ENCODE peak calls at places on chromosomes 11 and 22, in ten cellular contexts. O, H, T, S, C, D, G, Z, A and L are unnamed samples.

GRCh38 chr11:120032766-120033390 is 105.0 kb downstream of the TRIM29 start:
- DNase-seq in S (no peak), D (no peak), C (no peak), Z (no peak), T (no peak), H (no peak), O (no peak), G (no peak), A (no peak), L (no peak)

GRCh38 chr11:47233989-47234668 is 14.5 kb downstream of the ACP2 start:
- DNase-seq in T (no peak), A (no peak), O (no peak), S (no peak), H (peak), D (no peak), Z (no peak), C (peak), G (peak), L (peak)

GRCh38 chr11:3154001-3154599 is 11.0 kb downstream of the OSBPL5 start:
- DNase-seq in C (no peak), S (no peak), H (no peak), A (no peak), G (peak), O (no peak), Z (no peak), T (no peak), D (no peak), L (no peak)

GRCh38 chr11:85663080-85663729 is 1.7 kb downstream of the CREBZF start:
- DNase-seq in Z (no peak), S (no peak), A (no peak), T (no peak), D (no peak), G (no peak), O (no peak), H (no peak), C (no peak), L (no peak)

GRCh38 chr11:45333506-45333971 is 47.4 kb upstream of the SYT13 start:
- DNase-seq in H (peak), S (peak), C (peak), G (peak), D (no peak), Z (peak), T (peak), A (no peak), O (no peak), L (peak)

GRCh38 chr22:48493733-48494132 is 1333.9 kb downstream of the BRD1 start:
- DNase-seq in C (no peak), H (no peak), A (no peak), S (peak), D (no peak), Z (no peak), T (peak), G (no peak), O (no peak), L (no peak)

GRCh38 chr11:71139516-71140205 is 112.7 kb downstream of the SHANK2 start:
- DNase-seq in O (no peak), D (no peak), G (no peak), C (peak), S (peak), A (no peak), T (no peak), Z (peak), H (no peak), L (no peak)

GRCh38 chr11:128420277-128420676 is 167.1 kb downstream of the ETS1 start:
- DNase-seq in D (no peak), S (no peak), T (no peak), C (no peak), O (no peak), H (no peak), G (no peak), Z (no peak), A (no peak), L (no peak)

GRCh38 chr22:33579448-33580093 is 340.7 kb downstream of the LARGE1 start:
- DNase-seq in A (peak), D (no peak), Z (peak), S (peak), H (peak), C (peak), T (peak), O (peak), G (peak), L (peak)

GRCh38 chr11:127226959-127227358 is 226.4 kb upstream of the KIRREL3 start:
- DNase-seq in A (no peak), G (no peak), O (no peak), T (no peak), D (no peak), S (no peak), Z (no peak), C (no peak), H (no peak), L (no peak)

GRCh38 chr22:50731811-50732624 is 6.0 kb upstream of the ACR start:
- DNase-seq in C (peak), Z (peak), A (no peak), H (peak), D (no peak), S (no peak), O (peak), G (peak), T (peak), L (peak)

GRCh38 chr22:41249442-41249841 is 8.7 kb upstream of the CHADL start:
- DNase-seq in Z (no peak), S (no peak), O (no peak), C (no peak), D (no peak), H (no peak), G (no peak), T (no peak), A (no peak), L (no peak)

GRCh38 chr11:94926698-94927237 is 46.6 kb downstream of the CWC15 start:
- DNase-seq in C (no peak), S (peak), O (peak), A (no peak), G (no peak), Z (peak), H (peak), T (peak), D (no peak), L (peak)

GRCh38 chr11:64762916-64763803 is 3.4 kb upstream of the PYGM start:
- DNase-seq in T (no peak), G (no peak), C (no peak), Z (peak), S (peak), O (no peak), H (no peak), D (no peak), A (no peak), L (no peak)

GRCh38 chr11:123773959-123774358 is 19.6 kb upstream of the OR6X1 start:
- DNase-seq in G (no peak), T (no peak), A (no peak), D (no peak), C (no peak), Z (no peak), O (no peak), S (no peak), H (no peak), L (no peak)

GRCh38 chr11:128294685-128295079 is 292.7 kb downstream of the ETS1 start:
- DNase-seq in G (no peak), O (no peak), Z (no peak), S (no peak), T (no peak), H (no peak), D (no peak), C (no peak), A (no peak), L (no peak)

GRCh38 chr11:10413268-10413667 is 41.8 kb upstream of the AMPD3 start:
- DNase-seq in S (no peak), G (peak), T (no peak), C (peak), O (no peak), D (no peak), Z (no peak), H (peak), A (no peak), L (peak)

GRCh38 chr11:86735462-86736302 is 63.3 kb upstream of the ME3 start:
- DNase-seq in A (no peak), G (no peak), H (peak), C (no peak), Z (no peak), O (no peak), S (no peak), T (no peak), D (no peak), L (no peak)

GRCh38 chr11:64545605-64546004 is 45.4 kb upstream of the SLC22A12 start:
- DNase-seq in G (no peak), A (no peak), O (no peak), D (no peak), Z (no peak), C (no peak), H (peak), T (no peak), S (no peak), L (no peak)

GRCh38 chr22:16962501-16962900 is 45.5 kb downstream of the GAB4 start:
- DNase-seq in D (no peak), G (no peak), C (no peak), T (no peak), S (no peak), A (no peak), H (no peak), O (no peak), Z (no peak), L (no peak)

GRCh38 chr11:14764899-14765527 is 121.4 kb downstream of the PDE3B start:
- DNase-seq in G (peak), O (no peak), D (peak), S (no peak), A (no peak), H (no peak), Z (no peak), C (no peak), T (no peak), L (no peak)

GRCh38 chr22:33656808-33657628 is 263.3 kb downstream of the LARGE1 start:
- DNase-seq in G (no peak), C (no peak), T (no peak), S (no peak), H (no peak), D (no peak), O (no peak), A (no peak), Z (no peak), L (no peak)

GRCh38 chr22:43114958-43115357 is 4.4 kb downstream of the BIK start:
- DNase-seq in H (no peak), S (no peak), A (no peak), D (no peak), O (no peak), Z (peak), G (no peak), C (peak), T (no peak), L (peak)

GRCh38 chr11:21285104-21285503 is 615.7 kb downstream of the NELL1 start:
- DNase-seq in C (no peak), T (no peak), Z (no peak), O (no peak), D (no peak), S (no peak), G (no peak), H (no peak), A (no peak), L (no peak)

GRCh38 chr11:2091786-2092463 is 47.3 kb downstream of the IGF2 start:
- DNase-seq in S (peak), T (no peak), C (no peak), G (no peak), O (no peak), A (no peak), Z (peak), H (no peak), D (no peak), L (no peak)

GRCh38 chr22:22207845-22208564 is 36.6 kb upstream of the VPREB1 start:
- DNase-seq in O (peak), S (no peak), Z (peak), H (peak), C (peak), G (peak), A (peak), D (peak), T (no peak), L (peak)

GRCh38 chr11:102323542-102324261 is 6.4 kb downstream of the BIRC3 start:
- DNase-seq in D (no peak), G (no peak), C (no peak), T (no peak), H (no peak), S (no peak), Z (no peak), O (no peak), A (no peak), L (no peak)

GRCh38 chr11:119376197-119376847 is 5.2 kb downstream of the USP2 start:
- DNase-seq in O (no peak), D (no peak), H (no peak), C (peak), Z (peak), A (no peak), G (no peak), S (peak), T (peak), L (no peak)

GRCh38 chr22:35839811-35840739 is 122.4 kb downstream of the APOL5 start:
- DNase-seq in S (peak), G (peak), C (no peak), D (no peak), T (peak), Z (peak), A (peak), H (peak), O (peak), L (peak)

GRCh38 chr11:84930863-84931262 is 696.3 kb downstream of the DLG2 start:
- DNase-seq in C (no peak), Z (no peak), T (no peak), H (no peak), S (no peak), O (no peak), D (no peak), A (no peak), G (no peak), L (no peak)

GRCh38 chr11:74014880-74015279 is 6.0 kb upstream of the UCP3 start:
- DNase-seq in T (no peak), C (no peak), H (no peak), Z (no peak), O (no peak), S (no peak), D (no peak), G (no peak), A (no peak), L (no peak)

DNA sequence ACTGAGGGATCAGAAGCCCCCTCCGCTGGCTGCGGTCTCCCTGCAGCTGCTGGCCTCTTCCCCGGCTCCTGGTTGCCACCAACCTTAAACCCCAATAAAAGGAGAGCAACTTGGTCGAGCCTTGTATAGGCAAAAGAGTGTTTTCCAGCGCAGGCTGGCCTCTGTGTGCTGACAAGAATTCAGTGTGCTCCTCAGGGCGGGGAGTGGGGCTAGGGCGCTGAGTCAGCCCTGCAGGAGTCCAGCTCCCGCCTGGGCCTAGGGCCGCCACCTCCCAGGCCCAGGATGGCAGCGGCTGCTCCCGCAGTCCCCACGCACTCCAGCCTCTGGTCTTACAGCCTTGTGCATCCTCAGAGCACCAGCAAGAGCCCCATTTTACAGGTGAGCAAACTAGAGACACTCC is at the start of gene SHISAL1:
- DNase-seq in O (no peak), A (no peak), Z (no peak), D (no peak), H (no peak), C (no peak), G (no peak), T (no peak), S (no peak), L (no peak)
- H3K4me3 ChIP-seq in O (no peak), A (no peak), Z (no peak), D (no peak), H (no peak), C (no peak), G (no peak), T (peak), S (peak), L (no peak)

GRCh38 chr11:116879789-116880402 is 42.5 kb upstream of the APOA1 start:
- DNase-seq in S (no peak), G (peak), T (no peak), D (peak), A (no peak), C (peak), O (no peak), H (peak), Z (no peak), L (no peak)
- TF ChIP-seq EP300 in S (no peak), G (no peak), T (no peak), D (no peak), A (no peak), C (no peak), O (peak), H (no peak), Z (no peak), L (no peak)

DNA sequence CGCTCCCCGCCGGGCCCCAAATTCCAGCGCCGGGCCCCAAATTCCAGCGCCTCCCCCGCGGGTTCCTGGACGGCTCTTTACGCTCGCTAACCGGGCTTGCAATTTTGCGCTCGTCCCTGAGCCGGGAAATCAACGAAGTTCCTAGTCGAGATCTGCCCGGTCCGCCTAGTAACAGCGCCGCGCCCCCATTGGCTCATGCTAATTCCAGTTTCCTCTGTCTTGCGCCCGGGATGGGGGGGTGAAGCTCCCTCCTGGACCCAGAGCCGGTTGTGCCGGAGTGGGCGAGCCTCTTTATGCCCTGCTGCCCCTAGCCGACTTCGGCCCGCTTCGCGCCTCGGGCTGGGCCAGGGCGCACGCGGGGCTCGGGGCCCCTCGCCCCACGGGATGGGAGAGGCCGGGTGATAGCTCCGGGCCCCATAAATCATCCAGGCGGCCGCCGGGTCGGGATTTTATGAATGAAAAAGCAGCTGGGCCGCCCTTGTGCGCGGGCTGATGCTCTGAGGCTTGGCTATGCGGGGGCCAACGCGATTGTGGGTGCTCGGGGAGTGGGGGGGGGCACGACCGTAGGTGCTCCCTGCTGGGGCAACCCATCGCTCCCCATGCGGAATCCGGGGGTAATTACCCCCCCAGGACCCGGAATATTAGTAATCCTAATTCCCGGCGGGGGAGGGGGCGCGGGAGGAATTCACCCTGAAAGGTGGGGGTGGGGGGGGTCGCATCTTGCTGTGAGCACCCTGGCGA is 1.8 kb upstream of the CCND1 start:
- DNase-seq in D (no peak), H (peak), C (peak), S (peak), G (peak), T (peak), A (peak), Z (peak), O (peak), L (peak)
- H3K4me3 ChIP-seq in D (peak), H (peak), C (peak), S (peak), G (peak), T (no peak), A (peak), Z (peak), O (peak), L (peak)

DNA sequence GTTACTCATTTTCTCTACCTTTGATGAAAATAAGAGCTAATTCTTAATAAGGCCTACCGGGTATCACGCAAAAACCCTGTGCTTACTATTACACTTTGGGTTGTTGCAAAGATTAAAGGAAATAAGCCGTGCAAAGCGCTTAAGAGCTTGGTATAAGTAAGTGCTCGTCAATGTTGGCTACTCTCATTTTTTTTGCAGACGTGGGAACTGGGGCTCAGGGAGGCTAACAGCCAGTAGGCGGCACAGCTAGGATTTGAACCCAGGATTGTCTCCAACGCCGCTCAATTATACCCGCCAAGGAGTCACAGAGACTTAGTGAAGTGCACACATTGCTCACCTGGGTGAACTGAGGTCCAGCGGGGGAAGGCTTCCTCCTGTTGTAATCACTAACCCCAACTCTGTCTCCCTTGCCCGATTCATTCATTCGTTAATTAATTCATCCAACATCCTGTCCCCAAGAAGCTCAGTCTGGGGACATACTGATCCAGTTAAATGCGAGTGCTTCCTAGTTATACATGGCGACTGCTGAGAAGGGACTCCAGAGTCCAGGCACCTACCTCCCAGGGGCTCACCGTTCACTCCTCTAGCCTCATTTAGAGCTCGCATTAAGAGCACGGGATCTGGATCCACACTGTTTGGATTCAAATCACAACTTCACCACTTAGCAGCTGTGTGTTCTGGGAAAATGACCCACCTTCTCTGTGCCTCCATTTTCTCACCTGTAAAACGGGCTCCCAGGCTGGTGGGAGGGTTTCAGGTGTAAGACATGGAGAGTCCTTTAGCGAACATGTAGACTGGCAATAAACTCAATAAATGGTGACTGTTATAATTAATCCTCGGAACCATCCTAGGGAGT is 869 bp upstream of the MTFP1 start:
- DNase-seq in A (no peak), G (peak), H (peak), D (no peak), C (no peak), Z (no peak), O (no peak), T (peak), S (no peak), L (peak)
- TF ChIP-seq EP300 in A (no peak), G (no peak), H (no peak), D (no peak), C (no peak), Z (no peak), O (no peak), T (no peak), S (no peak), L (no peak)